ENCODE peak calls at places on chromosomes 16 and 17, in eight cellular contexts. One of them, this sample, is unnamed.

GRCh38 chr16:29664133-29664912 is 1.3 kb downstream of the SPN start:
- DNase-seq in LoVo: no peak
- DNase-seq in KBM-7: peak
- DNase-seq in cardiac fibroblast: no peak
- DNase-seq in prostate gland: no peak
- DNase-seq in amniotic stem cell: no peak
- DNase-seq in NCI-H1436 treated with DMSO at 0.1 percent for 48 hours: no peak
- DNase-seq in stimulated activated naive CD4-positive, alpha-beta T cell: peak
- DNase-seq in this sample: peak

GRCh38 chr16:62068747-62069146 is 32.5 kb upstream of the CDH8 start:
- DNase-seq in LoVo: peak
- DNase-seq in KBM-7: peak
- DNase-seq in amniotic stem cell: no peak
- DNase-seq in cardiac fibroblast: no peak
- DNase-seq in prostate gland: no peak
- DNase-seq in NCI-H1436 treated with DMSO at 0.1 percent for 48 hours: no peak
- DNase-seq in stimulated activated naive CD4-positive, alpha-beta T cell: no peak
- DNase-seq in this sample: no peak

GRCh38 chr17:60671482-60671881 is 6.2 kb upstream of the BCAS3 start:
- DNase-seq in NCI-H1436 treated with DMSO at 0.1 percent for 48 hours: no peak
- DNase-seq in stimulated activated naive CD4-positive, alpha-beta T cell: no peak
- DNase-seq in LoVo: no peak
- DNase-seq in amniotic stem cell: no peak
- DNase-seq in prostate gland: no peak
- DNase-seq in cardiac fibroblast: no peak
- DNase-seq in KBM-7: no peak
- DNase-seq in this sample: no peak

GRCh38 chr17:49218941-49219913 is 8.7 kb downstream of the ABI3 start:
- DNase-seq in cardiac fibroblast: no peak
- DNase-seq in KBM-7: peak
- DNase-seq in stimulated activated naive CD4-positive, alpha-beta T cell: peak
- DNase-seq in LoVo: no peak
- DNase-seq in amniotic stem cell: no peak
- DNase-seq in prostate gland: no peak
- DNase-seq in NCI-H1436 treated with DMSO at 0.1 percent for 48 hours: no peak
- DNase-seq in this sample: no peak

GRCh38 chr17:64774888-64775600 is 112.9 kb upstream of the SMURF2 start:
- DNase-seq in LoVo: no peak
- DNase-seq in prostate gland: no peak
- DNase-seq in stimulated activated naive CD4-positive, alpha-beta T cell: no peak
- DNase-seq in amniotic stem cell: no peak
- DNase-seq in cardiac fibroblast: no peak
- DNase-seq in KBM-7: no peak
- DNase-seq in NCI-H1436 treated with DMSO at 0.1 percent for 48 hours: no peak
- DNase-seq in this sample: peak

GRCh38 chr17:45440161-45440859 is 7.6 kb upstream of the ARHGAP27 start:
- DNase-seq in NCI-H1436 treated with DMSO at 0.1 percent for 48 hours: peak
- DNase-seq in KBM-7: no peak
- DNase-seq in amniotic stem cell: no peak
- DNase-seq in LoVo: peak
- DNase-seq in prostate gland: peak
- DNase-seq in stimulated activated naive CD4-positive, alpha-beta T cell: no peak
- DNase-seq in cardiac fibroblast: peak
- DNase-seq in this sample: peak

GRCh38 chr17:74521701-74522201 is 9.5 kb downstream of the CD300LB start:
- DNase-seq in LoVo: no peak
- DNase-seq in cardiac fibroblast: no peak
- DNase-seq in KBM-7: peak
- DNase-seq in stimulated activated naive CD4-positive, alpha-beta T cell: no peak
- DNase-seq in prostate gland: no peak
- DNase-seq in NCI-H1436 treated with DMSO at 0.1 percent for 48 hours: no peak
- DNase-seq in amniotic stem cell: no peak
- DNase-seq in this sample: peak

GRCh38 chr16:54411555-54411954 is 125.0 kb upstream of the IRX3 start:
- DNase-seq in amniotic stem cell: no peak
- DNase-seq in prostate gland: no peak
- DNase-seq in KBM-7: no peak
- DNase-seq in LoVo: no peak
- DNase-seq in cardiac fibroblast: no peak
- DNase-seq in stimulated activated naive CD4-positive, alpha-beta T cell: no peak
- DNase-seq in NCI-H1436 treated with DMSO at 0.1 percent for 48 hours: no peak
- DNase-seq in this sample: no peak

GRCh38 chr16:84484579-84485254 is 19.7 kb downstream of the MEAK7 start:
- DNase-seq in KBM-7: peak
- DNase-seq in prostate gland: peak
- DNase-seq in stimulated activated naive CD4-positive, alpha-beta T cell: peak
- DNase-seq in LoVo: no peak
- DNase-seq in amniotic stem cell: no peak
- DNase-seq in cardiac fibroblast: peak
- DNase-seq in NCI-H1436 treated with DMSO at 0.1 percent for 48 hours: no peak
- DNase-seq in this sample: no peak

GRCh38 chr17:75832652-75833400 is 11.4 kb downstream of the UNC13D start:
- DNase-seq in stimulated activated naive CD4-positive, alpha-beta T cell: peak
- DNase-seq in LoVo: no peak
- DNase-seq in KBM-7: no peak
- DNase-seq in amniotic stem cell: no peak
- DNase-seq in cardiac fibroblast: no peak
- DNase-seq in prostate gland: no peak
- DNase-seq in NCI-H1436 treated with DMSO at 0.1 percent for 48 hours: no peak
- DNase-seq in this sample: no peak

GRCh38 chr16:85401370-85401916 is 211.7 kb upstream of the GSE1 start:
- DNase-seq in NCI-H1436 treated with DMSO at 0.1 percent for 48 hours: no peak
- DNase-seq in KBM-7: no peak
- DNase-seq in prostate gland: no peak
- DNase-seq in stimulated activated naive CD4-positive, alpha-beta T cell: no peak
- DNase-seq in amniotic stem cell: no peak
- DNase-seq in cardiac fibroblast: no peak
- DNase-seq in LoVo: no peak
- DNase-seq in this sample: peak

GRCh38 chr16:71453051-71453450 is 9.0 kb downstream of the ZNF23 start:
- DNase-seq in amniotic stem cell: no peak
- DNase-seq in prostate gland: no peak
- DNase-seq in cardiac fibroblast: no peak
- DNase-seq in stimulated activated naive CD4-positive, alpha-beta T cell: no peak
- DNase-seq in KBM-7: no peak
- DNase-seq in NCI-H1436 treated with DMSO at 0.1 percent for 48 hours: no peak
- DNase-seq in LoVo: no peak
- DNase-seq in this sample: no peak

GRCh38 chr17:46818319-46818928 is at the start of gene WNT3:
- DNase-seq in NCI-H1436 treated with DMSO at 0.1 percent for 48 hours: no peak
- DNase-seq in prostate gland: no peak
- DNase-seq in cardiac fibroblast: no peak
- DNase-seq in KBM-7: no peak
- DNase-seq in LoVo: no peak
- DNase-seq in stimulated activated naive CD4-positive, alpha-beta T cell: peak
- DNase-seq in amniotic stem cell: no peak
- DNase-seq in this sample: no peak

GRCh38 chr17:55440391-55440790 is 18.8 kb upstream of the MMD start:
- DNase-seq in amniotic stem cell: no peak
- DNase-seq in NCI-H1436 treated with DMSO at 0.1 percent for 48 hours: no peak
- DNase-seq in cardiac fibroblast: no peak
- DNase-seq in stimulated activated naive CD4-positive, alpha-beta T cell: no peak
- DNase-seq in LoVo: no peak
- DNase-seq in prostate gland: no peak
- DNase-seq in KBM-7: no peak
- DNase-seq in this sample: no peak

GRCh38 chr17:75487351-75488070 is 27.8 kb downstream of the CASKIN2 start:
- DNase-seq in prostate gland: no peak
- DNase-seq in KBM-7: peak
- DNase-seq in cardiac fibroblast: peak
- DNase-seq in amniotic stem cell: no peak
- DNase-seq in NCI-H1436 treated with DMSO at 0.1 percent for 48 hours: no peak
- DNase-seq in stimulated activated naive CD4-positive, alpha-beta T cell: peak
- DNase-seq in LoVo: no peak
- DNase-seq in this sample: no peak

GRCh38 chr17:31289790-31290189 is 7.2 kb downstream of the OMG start:
- DNase-seq in prostate gland: no peak
- DNase-seq in stimulated activated naive CD4-positive, alpha-beta T cell: no peak
- DNase-seq in NCI-H1436 treated with DMSO at 0.1 percent for 48 hours: no peak
- DNase-seq in LoVo: no peak
- DNase-seq in amniotic stem cell: no peak
- DNase-seq in KBM-7: no peak
- DNase-seq in cardiac fibroblast: no peak
- DNase-seq in this sample: no peak

GRCh38 chr16:53224932-53225533 is 170.2 kb downstream of the CHD9 start:
- DNase-seq in amniotic stem cell: no peak
- DNase-seq in stimulated activated naive CD4-positive, alpha-beta T cell: no peak
- DNase-seq in KBM-7: peak
- DNase-seq in cardiac fibroblast: no peak
- DNase-seq in prostate gland: no peak
- DNase-seq in LoVo: no peak
- DNase-seq in NCI-H1436 treated with DMSO at 0.1 percent for 48 hours: no peak
- DNase-seq in this sample: no peak

GRCh38 chr16:19223235-19223847 is 55.3 kb downstream of the SYT17 start:
- DNase-seq in NCI-H1436 treated with DMSO at 0.1 percent for 48 hours: no peak
- DNase-seq in amniotic stem cell: no peak
- DNase-seq in KBM-7: peak
- DNase-seq in stimulated activated naive CD4-positive, alpha-beta T cell: no peak
- DNase-seq in prostate gland: no peak
- DNase-seq in cardiac fibroblast: no peak
- DNase-seq in LoVo: peak
- DNase-seq in this sample: no peak

GRCh38 chr17:41324180-41325075 is 8.9 kb upstream of the KRTAP17-1 start:
- DNase-seq in LoVo: peak
- DNase-seq in cardiac fibroblast: no peak
- DNase-seq in amniotic stem cell: no peak
- DNase-seq in stimulated activated naive CD4-positive, alpha-beta T cell: no peak
- DNase-seq in prostate gland: peak
- DNase-seq in NCI-H1436 treated with DMSO at 0.1 percent for 48 hours: no peak
- DNase-seq in KBM-7: no peak
- DNase-seq in this sample: no peak

GRCh38 chr17:39325528-39326240 is 75.7 kb downstream of the FBXL20 start:
- DNase-seq in amniotic stem cell: no peak
- DNase-seq in LoVo: no peak
- DNase-seq in stimulated activated naive CD4-positive, alpha-beta T cell: no peak
- DNase-seq in KBM-7: peak
- DNase-seq in NCI-H1436 treated with DMSO at 0.1 percent for 48 hours: no peak
- DNase-seq in prostate gland: no peak
- DNase-seq in cardiac fibroblast: no peak
- DNase-seq in this sample: no peak

GRCh38 chr17:64377769-64378282 is 12.8 kb downstream of the PECAM1 start:
- DNase-seq in prostate gland: no peak
- DNase-seq in amniotic stem cell: no peak
- DNase-seq in NCI-H1436 treated with DMSO at 0.1 percent for 48 hours: no peak
- DNase-seq in KBM-7: no peak
- DNase-seq in cardiac fibroblast: peak
- DNase-seq in stimulated activated naive CD4-positive, alpha-beta T cell: no peak
- DNase-seq in LoVo: no peak
- DNase-seq in this sample: no peak

GRCh38 chr17:35117984-35118383 is 1.7 kb downstream of the RAD51D start:
- DNase-seq in KBM-7: peak
- DNase-seq in stimulated activated naive CD4-positive, alpha-beta T cell: no peak
- DNase-seq in NCI-H1436 treated with DMSO at 0.1 percent for 48 hours: no peak
- DNase-seq in prostate gland: no peak
- DNase-seq in LoVo: no peak
- DNase-seq in cardiac fibroblast: peak
- DNase-seq in amniotic stem cell: no peak
- DNase-seq in this sample: no peak